ENCODE peak calls at places on chromosomes 12 and 14, in nine cellular contexts. D is sigmoid colon, I is transverse colon, K is NB4, X is tibial nerve, Y is right lobe of liver, E is esophagus squamous epithelium, P is breast epithelium, U is A549. O is an unnamed sample.

GRCh38 chr14:99751539-99752485 is 41.4 kb upstream of the EML1 start:
- DNase-seq in K (no peak), U (no peak), D (no peak), I (no peak), Y (no peak), X (no peak), E (no peak), P (no peak), O (no peak)

GRCh38 chr14:31692376-31692781 is 131.2 kb downstream of the NUBPL start:
- DNase-seq in U (no peak), D (no peak), K (no peak), X (no peak), P (no peak), E (no peak), I (no peak), Y (no peak), O (no peak)

GRCh38 chr14:51302319-51303030 is 62.4 kb downstream of the TMX1 start:
- DNase-seq in I (no peak), U (no peak), D (no peak), X (no peak), P (no peak), K (no peak), E (no peak), Y (no peak), O (no peak)

GRCh38 chr12:42140901-42141300 is 3.8 kb downstream of the GXYLT1 start:
- DNase-seq in X (no peak), I (no peak), K (no peak), Y (no peak), E (no peak), U (peak), P (no peak), D (no peak), O (no peak)

GRCh38 chr12:1815814-1816729 is 4.3 kb upstream of the LRTM2 start:
- DNase-seq in I (no peak), Y (no peak), D (no peak), K (peak), P (no peak), E (no peak), X (no peak), U (no peak), O (no peak)

GRCh38 chr14:57747036-57747435 is 118.9 kb downstream of the SLC35F4 start:
- DNase-seq in I (peak), D (no peak), K (no peak), P (no peak), U (peak), X (no peak), Y (no peak), E (no peak), O (peak)

GRCh38 chr12:117861691-117862090 is 107.1 kb downstream of the KSR2 start:
- DNase-seq in P (no peak), I (no peak), X (no peak), D (no peak), K (no peak), E (no peak), Y (no peak), U (no peak), O (no peak)

GRCh38 chr14:88323520-88324199 is 591 bp upstream of the KCNK10 start:
- DNase-seq in P (no peak), E (no peak), Y (no peak), D (no peak), I (no peak), U (no peak), X (no peak), K (no peak), O (peak)

GRCh38 chr12:93514853-93515252 is 47.5 kb downstream of the MRPL42 start:
- DNase-seq in I (no peak), Y (no peak), U (no peak), E (no peak), D (no peak), X (no peak), P (no peak), K (no peak), O (no peak)

GRCh38 chr14:25111061-25111601 is 61.2 kb upstream of the STXBP6 start:
- DNase-seq in E (no peak), P (peak), Y (no peak), U (peak), X (peak), D (no peak), I (no peak), K (no peak), O (peak)

GRCh38 chr12:41362511-41362910 is 174.4 kb downstream of the PDZRN4 start:
- DNase-seq in Y (no peak), X (no peak), P (no peak), D (no peak), U (no peak), E (no peak), I (no peak), K (no peak), O (no peak)

GRCh38 chr12:95700316-95700785 is 90.2 kb downstream of the NTN4 start:
- DNase-seq in I (no peak), E (no peak), X (no peak), D (no peak), P (no peak), K (peak), Y (no peak), U (peak), O (no peak)

GRCh38 chr14:68401320-68401719 is 391.5 kb downstream of the ZFP36L1 start:
- DNase-seq in D (no peak), I (no peak), Y (no peak), X (no peak), K (no peak), P (peak), E (no peak), U (no peak), O (no peak)

GRCh38 chr14:53509227-53509822 is 356.2 kb upstream of the DDHD1 start:
- DNase-seq in K (no peak), E (no peak), D (peak), X (peak), U (no peak), P (no peak), I (peak), Y (no peak), O (no peak)

GRCh38 chr12:96457191-96457930 is 32.0 kb upstream of the CFAP54 start:
- DNase-seq in Y (no peak), I (no peak), D (no peak), X (no peak), E (no peak), P (no peak), U (no peak), K (no peak), O (no peak)

GRCh38 chr12:111314949-111315539 is 53.9 kb downstream of the PHETA1 start:
- DNase-seq in Y (no peak), X (peak), I (no peak), E (no peak), U (no peak), P (no peak), K (peak), D (no peak), O (no peak)

GRCh38 chr12:132154341-132154761 is 10.1 kb downstream of the NOC4L start:
- DNase-seq in E (no peak), U (no peak), D (no peak), I (no peak), K (no peak), Y (no peak), P (no peak), X (no peak), O (no peak)

GRCh38 chr12:89470741-89471504 is 53.7 kb downstream of the GALNT4 start:
- DNase-seq in X (no peak), I (no peak), P (no peak), D (no peak), U (peak), E (no peak), Y (no peak), K (peak), O (no peak)

GRCh38 chr14:101462726-101463565 is 98.3 kb upstream of the DIO3 start:
- DNase-seq in Y (peak), E (no peak), U (no peak), X (no peak), P (no peak), I (no peak), K (peak), D (no peak), O (no peak)

GRCh38 chr12:31482816-31483215 is 108.1 kb downstream of the DENND5B start:
- DNase-seq in E (no peak), K (no peak), I (no peak), Y (no peak), X (no peak), D (no peak), P (no peak), U (no peak), O (no peak)

GRCh38 chr14:79080040-79080439 is 909.9 kb downstream of the NRXN3 start:
- DNase-seq in Y (no peak), X (no peak), P (no peak), I (no peak), E (no peak), K (no peak), D (no peak), U (no peak), O (no peak)

GRCh38 chr12:111775205-111776193 is 8.8 kb downstream of the ALDH2 start:
- DNase-seq in K (peak), E (no peak), P (peak), D (peak), X (peak), I (peak), U (peak), Y (peak), O (peak)

GRCh38 chr14:56004807-56005579 is 113.2 kb upstream of the PELI2 start:
- DNase-seq in X (peak), K (no peak), E (no peak), I (peak), Y (no peak), P (no peak), U (peak), D (no peak), O (peak)

GRCh38 chr14:94123296-94123695 is 6.1 kb downstream of the IFI27L2 start:
- DNase-seq in U (no peak), P (no peak), X (no peak), E (no peak), Y (no peak), D (peak), I (no peak), K (no peak), O (no peak)

GRCh38 chr12:53207042-53207441 is at the start of gene ITGB7:
- DNase-seq in I (peak), X (no peak), E (no peak), P (no peak), U (no peak), Y (no peak), K (peak), D (no peak), O (no peak)

GRCh38 chr12:122123051-122123760 is 44.6 kb downstream of the MLXIP start:
- DNase-seq in I (peak), K (peak), P (peak), Y (peak), X (peak), U (peak), E (no peak), D (peak), O (peak)

GRCh38 chr12:12353276-12353675 is 3.2 kb upstream of the MANSC1 start:
- DNase-seq in I (no peak), U (no peak), K (no peak), E (no peak), P (no peak), D (no peak), Y (no peak), X (no peak), O (no peak)

GRCh38 chr12:12353807-12354206 is 3.1 kb upstream of the BORCS5 start:
- DNase-seq in U (no peak), D (no peak), X (no peak), E (no peak), K (no peak), P (no peak), I (no peak), Y (no peak), O (no peak)

GRCh38 chr12:12350868-12351463 is 924 bp upstream of the MANSC1 start:
- DNase-seq in D (no peak), Y (no peak), P (no peak), E (no peak), U (peak), K (no peak), X (no peak), I (peak), O (no peak)

GRCh38 chr12:12349711-12350665 is at the start of gene MANSC1:
- DNase-seq in X (peak), P (peak), Y (peak), E (no peak), U (peak), K (peak), D (peak), I (peak), O (peak)
- TF ChIP-seq CTCF in X (peak), P (peak), Y (peak), E (no peak), U (no peak), K (peak), D (peak), I (peak), O (peak)

DNA sequence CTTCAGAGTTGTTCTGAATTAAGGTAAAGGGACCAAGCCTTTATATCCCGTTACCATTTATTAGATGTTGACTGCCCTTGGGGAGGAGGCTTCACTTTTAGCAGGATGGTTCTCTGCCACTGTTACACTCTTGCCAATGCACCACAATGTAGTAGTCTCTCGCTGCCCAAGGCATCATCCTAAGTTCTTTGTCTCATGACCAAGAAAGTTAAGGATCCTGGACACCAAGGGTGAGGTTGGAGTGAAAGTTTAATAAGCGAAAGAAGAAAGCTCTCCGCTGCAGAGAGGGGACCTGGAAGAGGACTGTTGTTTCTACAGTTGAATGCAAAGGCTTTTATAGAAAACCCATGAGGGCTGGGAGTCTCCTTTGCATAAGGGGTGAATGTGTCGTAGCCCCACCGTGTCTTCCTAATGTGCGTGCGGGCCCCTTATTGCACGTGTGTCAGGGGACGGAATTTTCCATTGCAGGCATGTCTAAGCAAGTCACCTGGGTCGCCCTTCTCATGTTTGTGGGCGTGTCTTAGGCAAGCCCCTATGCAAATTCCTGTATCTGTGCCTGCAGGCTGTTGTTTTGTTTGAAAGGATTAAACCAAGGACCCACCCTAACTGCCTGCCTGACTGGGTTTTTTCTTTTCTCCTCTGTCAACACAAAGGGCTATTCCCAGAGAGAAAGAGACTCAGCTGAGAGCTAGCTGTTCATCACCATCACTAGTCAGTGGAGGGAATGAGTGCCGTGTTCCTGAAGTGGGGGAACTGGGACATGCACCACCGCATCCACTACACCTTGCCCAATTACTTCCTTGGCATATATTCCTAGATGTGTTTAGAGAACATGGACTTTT is 17.6 kb upstream of the RNASE1 start:
- DNase-seq in K (no peak), P (no peak), X (no peak), I (peak), E (no peak), Y (no peak), U (no peak), D (no peak), O (no peak)
- TF ChIP-seq POLR2A in K (no peak), P (no peak), X (no peak), I (no peak), E (no peak), Y (no peak), U (no peak), D (no peak), O (no peak)

GRCh38 chr12:54390668-54391551 is 6.4 kb upstream of the ZNF385A start:
- DNase-seq in D (no peak), K (peak), E (no peak), X (no peak), Y (no peak), P (peak), U (no peak), I (peak), O (peak)
- TF ChIP-seq CTCF in D (no peak), K (no peak), E (no peak), X (no peak), Y (no peak), P (no peak), U (peak), I (no peak), O (no peak)

GRCh38 chr12:116559330-116560080 is at the start of gene MAP1LC3B2:
- DNase-seq in U (peak), X (peak), K (peak), Y (peak), I (peak), D (peak), P (peak), E (peak), O (peak)
- TF ChIP-seq POLR2A in U (no peak), X (no peak), K (no peak), Y (no peak), I (no peak), D (no peak), P (no peak), E (no peak), O (no peak)

GRCh38 chr12:55930771-55931316 is at the start of gene DGKA:
- DNase-seq in K (peak), X (no peak), I (peak), P (no peak), D (peak), Y (no peak), E (no peak), U (peak), O (peak)
- TF ChIP-seq CTCF in K (peak), X (peak), I (peak), P (peak), D (peak), Y (peak), E (peak), U (peak), O (peak)

O was measured in body of pancreas.